ENCODE peak calls at places on chromosomes 7 and 10, in five cellular contexts. H is stimulated activated CD4-positive, alpha-beta T cell treated with anti-CD3 and anti-CD28 coated beads, Interleukin-2, amount 100 ng/mL, for 48 hours; Y is PC-9; J is DMS153; R is coronary artery. E is an unnamed sample.

GRCh38 chr10:103884681-103885139 is 29.3 kb upstream of the SH3PXD2A start:
- DNase-seq in J (peak), Y (no peak), H (peak), R (no peak), E (no peak)

GRCh38 chr7:76300210-76300731 is 2.2 kb upstream of the HSPB1 start:
- DNase-seq in R (no peak), H (no peak), Y (peak), J (peak), E (no peak)

GRCh38 chr7:2572101-2572842 is 13.5 kb downstream of the IQCE start:
- DNase-seq in R (no peak), Y (no peak), H (no peak), J (no peak), E (peak)

GRCh38 chr7:108863221-108863848 is 293.7 kb downstream of the DNAJB9 start:
- DNase-seq in Y (no peak), H (no peak), J (no peak), R (no peak), E (no peak)

GRCh38 chr10:80541144-80541750 is 3.5 kb downstream of the SH2D4B start:
- DNase-seq in H (no peak), J (no peak), R (no peak), Y (no peak), E (no peak)

GRCh38 chr10:95308389-95309302 is 17.8 kb upstream of the PDLIM1 start:
- DNase-seq in J (no peak), Y (peak), H (no peak), R (peak), E (no peak)

GRCh38 chr7:55587687-55588378 is 15.5 kb upstream of the VOPP1 start:
- DNase-seq in R (no peak), J (no peak), H (no peak), Y (no peak), E (no peak)

GRCh38 chr7:115350764-115351163 is 428.9 kb downstream of the MDFIC start:
- DNase-seq in Y (no peak), H (no peak), J (no peak), R (no peak), E (no peak)

GRCh38 chr7:137920637-137921473 is 74.1 kb upstream of the DGKI start:
- DNase-seq in Y (no peak), R (no peak), J (no peak), H (no peak), E (no peak)

GRCh38 chr10:49741108-49741995 is 20.8 kb downstream of the OGDHL start:
- DNase-seq in H (no peak), Y (no peak), R (peak), J (no peak), E (no peak)